ENCODE peak calls at places on chromosomes 3 and 15, in four cellular contexts. N is CD8-positive, alpha-beta memory T cell; C is dorsolateral prefrontal cortex; G is tibial artery. F is an unnamed sample.

GRCh38 chr15:52709172-52709979 is 30.2 kb upstream of the ATOSA start:
- DNase-seq in G (no peak), N (no peak), C (no peak), F (no peak)

GRCh38 chr3:187773963-187774789 is 28.9 kb upstream of the BCL6 start:
- DNase-seq in N (no peak), C (no peak), G (peak; percentile 47), F (peak; percentile 9)

GRCh38 chr3:182920515-182921084 is 59.7 kb downstream of the DCUN1D1 start:
- DNase-seq in G (no peak), C (no peak), N (no peak), F (no peak)

GRCh38 chr3:110138966-110139555 is 801.7 kb upstream of the DPPA4 start:
- DNase-seq in G (no peak), C (no peak), N (no peak), F (no peak)

GRCh38 chr3:194606941-194607340 is 26.3 kb downstream of the TMEM44 start:
- DNase-seq in G (no peak), N (no peak), C (no peak), F (no peak)

GRCh38 chr15:37550360-37551024 is 383.9 kb upstream of the TMCO5A start:
- DNase-seq in C (no peak), G (no peak), N (no peak), F (no peak)

GRCh38 chr3:128946411-128946810 is 47.5 kb downstream of the CFAP92 start:
- DNase-seq in G (no peak), N (no peak), C (no peak), F (no peak)

GRCh38 chr3:124928333-124929202 is 6.0 kb downstream of the MUC13 start:
- DNase-seq in N (peak; percentile 67), C (no peak), G (peak; percentile 84), F (no peak)

GRCh38 chr3:188594137-188594536 is 440.2 kb downstream of the LPP start:
- DNase-seq in N (no peak), C (no peak), G (no peak), F (no peak)

GRCh38 chr15:71328453-71328852 is 213.2 kb downstream of the THSD4 start:
- DNase-seq in G (no peak), N (no peak), C (no peak), F (no peak)

GRCh38 chr3:98171066-98171465 is 4.6 kb downstream of the OR5H15 start:
- DNase-seq in C (no peak), G (no peak), N (no peak), F (no peak)

GRCh38 chr15:91710072-91710471 is 143.4 kb upstream of the SLCO3A1 start:
- DNase-seq in G (no peak), N (no peak), C (no peak), F (no peak)

GRCh38 chr3:4493008-4493930 is at the start of gene ITPR1:
- DNase-seq in C (peak; percentile 98), G (peak; percentile 99), N (peak; percentile 100), F (peak; percentile 97)

GRCh38 chr3:11434697-11435096 is 162.5 kb downstream of the ATG7 start:
- DNase-seq in G (no peak), N (no peak), C (no peak), F (no peak)
- H3K27ac ChIP-seq in G (peak overlapping the region; percentile 70), N (no peak overlapping the region), C (peak overlapping the region; percentile 83), F (peak overlapping the region; percentile 60)

GRCh38 chr15:69012761-69013364 is 1.6 kb upstream of the NOX5 start:
- DNase-seq in N (no peak), C (no peak), G (no peak), F (no peak)

GRCh38 chr15:69013726-69014406 is 629 bp upstream of the NOX5 start:
- DNase-seq in C (no peak), N (no peak), G (no peak), F (no peak)

GRCh38 chr15:69008056-69008455 is 6.4 kb upstream of the NOX5 start:
- DNase-seq in N (no peak), C (no peak), G (no peak), F (no peak)

GRCh38 chr15:69011641-69012040 is 2.9 kb upstream of the NOX5 start:
- DNase-seq in C (no peak), N (no peak), G (no peak), F (no peak)

GRCh38 chr15:69009353-69009752 is 5.1 kb upstream of the NOX5 start:
- DNase-seq in C (no peak), N (no peak), G (no peak), F (no peak)
- H3K27ac ChIP-seq in C (no peak overlapping the region), N (no peak overlapping the region), G (no peak overlapping the region), F (no peak overlapping the region)

GRCh38 chr15:67107014-67107812 is 41.8 kb downstream of the SMAD3 start:
- DNase-seq in N (no peak), G (peak; percentile 58), C (no peak), F (no peak)
- H3K27ac ChIP-seq in N (no peak overlapping the region), G (peak overlapping the region; percentile 61), C (no peak overlapping the region), F (no peak overlapping the region)

DNA sequence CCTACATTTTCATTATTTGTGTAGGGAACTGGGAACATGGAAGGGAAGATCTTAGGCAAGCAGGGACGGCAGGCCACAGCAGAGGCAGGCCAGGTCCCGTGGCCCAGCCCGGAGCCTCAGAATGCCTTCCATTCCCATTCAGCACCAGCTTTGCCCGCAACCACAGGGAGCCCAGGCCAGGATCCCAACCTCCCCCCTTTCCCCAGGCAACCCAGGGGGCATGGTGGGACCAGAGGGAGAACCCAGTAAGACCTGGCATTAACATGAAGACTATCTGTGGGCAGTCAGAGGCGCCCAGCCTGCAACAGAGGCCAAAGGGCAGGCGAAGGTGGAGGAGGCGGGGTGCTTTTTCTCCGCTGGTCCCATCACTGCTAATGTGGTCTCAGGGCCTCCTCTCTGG is 135.6 kb downstream of the TPRA1 start:
- DNase-seq in C (no peak), N (no peak), G (peak; percentile 7), F (no peak)
- H3K27ac ChIP-seq in C (peak overlapping the region; percentile 55), N (no peak overlapping the region), G (no peak overlapping the region), F (no peak overlapping the region)

GRCh38 chr3:46824561-46824960 is 38.7 kb downstream of the MYL3 start:
- DNase-seq in C (no peak), N (no peak), G (no peak), F (no peak)

GRCh38 chr3:46820852-46821251 is 42.4 kb downstream of the MYL3 start:
- DNase-seq in C (no peak), G (no peak), N (no peak), F (no peak)

GRCh38 chr3:46825450-46825849 is 37.8 kb downstream of the MYL3 start:
- DNase-seq in G (no peak), N (no peak), C (no peak), F (no peak)

DNA sequence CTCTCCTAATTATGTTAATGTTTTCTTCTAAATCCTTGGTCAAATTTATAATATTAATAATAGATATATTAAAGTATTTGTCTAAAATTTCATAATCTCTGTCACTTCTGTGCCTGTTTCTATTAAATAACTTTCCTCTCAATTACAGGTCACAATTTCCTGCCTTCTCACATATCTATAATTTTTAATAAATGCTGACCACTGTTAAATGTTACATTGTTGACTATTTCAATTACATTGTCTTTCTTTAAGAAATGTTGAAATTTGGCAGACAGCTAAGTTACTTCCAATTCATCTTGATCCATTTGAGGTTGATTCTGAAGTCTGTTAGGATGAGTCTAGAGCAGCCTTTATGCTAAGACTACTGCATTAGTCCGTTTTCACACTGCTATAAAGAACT is 41.7 kb downstream of the MYL3 start:
- DNase-seq in N (no peak), G (no peak), C (no peak), F (no peak)
- H3K27ac ChIP-seq in N (no peak overlapping the region), G (no peak overlapping the region), C (no peak overlapping the region), F (no peak overlapping the region)

F was measured in substantia nigra.